ENCODE peak calls at places on chromosomes 6 and 20, in six cellular contexts. S, X, E, W, T and M are unnamed samples.

GRCh38 chr6:124795879-124796838 is 166.1 kb upstream of the RNF217 start:
- DNase-seq in S (peak), X (no peak), E (no peak), W (no peak), T (no peak), M (peak)

GRCh38 chr20:53666144-53666543 is 72.5 kb upstream of the ZNF217 start:
- DNase-seq in S (no peak), X (no peak), E (no peak), W (no peak), T (no peak), M (no peak)

GRCh38 chr20:41631826-41632225 is 13.6 kb upstream of the CHD6 start:
- DNase-seq in S (no peak), X (no peak), E (no peak), W (no peak), T (no peak), M (no peak)

GRCh38 chr20:32155017-32155965 is 45.8 kb downstream of the TM9SF4 start:
- DNase-seq in S (peak), X (no peak), E (no peak), W (no peak), T (peak), M (peak)

GRCh38 chr6:2749972-2750600 is 636 bp downstream of the MYLK4 start:
- DNase-seq in S (no peak), X (no peak), E (no peak), W (peak), T (peak), M (peak)

GRCh38 chr6:147268254-147268653 is 64.0 kb downstream of the STXBP5 start:
- DNase-seq in S (no peak), X (no peak), E (no peak), W (no peak), T (no peak), M (no peak)

GRCh38 chr6:3843379-3844096 is 5.6 kb upstream of the FAM50B start:
- DNase-seq in S (no peak), X (no peak), E (no peak), W (no peak), T (no peak), M (no peak)

GRCh38 chr6:154298297-154298696 is 58.3 kb downstream of the IPCEF1 start:
- DNase-seq in S (no peak), X (no peak), E (no peak), W (no peak), T (no peak), M (no peak)

GRCh38 chr6:3139090-3139903 is 18.0 kb downstream of the TUBB2A start:
- DNase-seq in S (peak), X (no peak), E (no peak), W (no peak), T (no peak), M (no peak)

GRCh38 chr20:51769941-51770615 is 1.9 kb upstream of the ATP9A start:
- DNase-seq in S (no peak), X (no peak), E (no peak), W (no peak), T (no peak), M (no peak)

GRCh38 chr6:33075568-33076405 is at the start of gene HLA-DPB1:
- DNase-seq in S (no peak), X (no peak), E (no peak), W (no peak), T (no peak), M (no peak)

GRCh38 chr6:22353036-22353560 is 56.3 kb upstream of the PRL start:
- DNase-seq in S (no peak), X (no peak), E (no peak), W (no peak), T (no peak), M (no peak)

GRCh38 chr20:13017235-13017634 is 8.5 kb downstream of the SPTLC3 start:
- DNase-seq in S (peak), X (no peak), E (no peak), W (no peak), T (no peak), M (no peak)

GRCh38 chr6:145783796-145784195 is 30.8 kb downstream of the FBXO30 start:
- DNase-seq in S (no peak), X (no peak), E (no peak), W (no peak), T (no peak), M (no peak)

GRCh38 chr6:42226251-42227143 is 8.8 kb upstream of the MRPS10 start:
- DNase-seq in S (peak), X (no peak), E (no peak), W (no peak), T (no peak), M (peak)

GRCh38 chr20:326645-327031 is 1.3 kb downstream of the SOX12 start:
- DNase-seq in S (peak), X (no peak), E (no peak), W (no peak), T (peak), M (peak)

GRCh38 chr20:46931699-46932098 is 37.1 kb downstream of the EYA2 start:
- DNase-seq in S (no peak), X (no peak), E (no peak), W (no peak), T (no peak), M (no peak)

GRCh38 chr6:40780626-40781025 is 193.5 kb upstream of the LRFN2 start:
- DNase-seq in S (no peak), X (no peak), E (no peak), W (no peak), T (no peak), M (no peak)

GRCh38 chr20:25402583-25402982 is 4.9 kb upstream of the GINS1 start:
- DNase-seq in S (no peak), X (no peak), E (no peak), W (no peak), T (no peak), M (peak)

GRCh38 chr6:97401533-97401932 is 118.5 kb upstream of the MMS22L start:
- DNase-seq in S (no peak), X (peak), E (no peak), W (no peak), T (no peak), M (no peak)

GRCh38 chr6:15528870-15529269 is 134.0 kb downstream of the DTNBP1 start:
- DNase-seq in S (peak), X (no peak), E (no peak), W (no peak), T (no peak), M (peak)

GRCh38 chr20:38059832-38060231 is 26.3 kb downstream of the RPRD1B start:
- DNase-seq in S (no peak), X (no peak), E (no peak), W (no peak), T (no peak), M (no peak)

GRCh38 chr6:24307881-24308280 is 50.0 kb downstream of the DCDC2 start:
- DNase-seq in S (no peak), X (no peak), E (no peak), W (no peak), T (no peak), M (no peak)

GRCh38 chr6:26032387-26033131 is 54.7 kb upstream of the HFE start:
- DNase-seq in S (peak), X (no peak), E (no peak), W (no peak), T (peak), M (peak)

GRCh38 chr6:71126506-71126905 is 162.1 kb upstream of the OGFRL1 start:
- DNase-seq in S (no peak), X (no peak), E (no peak), W (no peak), T (no peak), M (no peak)